ENCODE peak calls at places on chromosomes 4 and X, in four cellular contexts. F, C, J and O are unnamed samples.

GRCh38 chrX:43949669-43950068 is 23.5 kb downstream of the NDP start:
- DNase-seq in F (peak), C (no peak), J (no peak), O (peak)

GRCh38 chr4:74378573-74378972 is 13.6 kb downstream of the EREG start:
- DNase-seq in C (no peak), J (no peak), F (no peak), O (no peak)

GRCh38 chr4:88759039-88759631 is 61.5 kb upstream of the NAP1L5 start:
- DNase-seq in J (no peak), C (no peak), F (peak), O (peak)

GRCh38 chr4:131044368-131044767 is 1948.4 kb downstream of the C4orf33 start:
- DNase-seq in F (no peak), J (no peak), C (no peak), O (no peak)

GRCh38 chr4:147078875-147079658 is 133.4 kb upstream of the TTC29 start:
- DNase-seq in J (no peak), F (no peak), C (no peak), O (no peak)

GRCh38 chrX:6917666-6918065 is 229.8 kb upstream of the STS start:
- DNase-seq in C (no peak), J (no peak), F (no peak), O (no peak)

GRCh38 chr4:74549936-74550335 is 105.0 kb downstream of the AREG start:
- DNase-seq in J (no peak), F (no peak), C (no peak), O (no peak)

GRCh38 chr4:147076179-147076578 is 130.5 kb upstream of the TTC29 start:
- DNase-seq in J (no peak), C (no peak), F (no peak), O (no peak)

GRCh38 chr4:140326395-140326993 is 47.0 kb upstream of the SCOC start:
- DNase-seq in J (no peak), C (peak), F (peak), O (no peak)

GRCh38 chr4:141636771-141637460 is 533 bp downstream of the IL15 start:
- DNase-seq in F (no peak), J (no peak), C (no peak), O (peak)

GRCh38 chr4:111228396-111228795 is 605.5 kb upstream of the PITX2 start:
- DNase-seq in F (no peak), C (no peak), J (no peak), O (no peak)

GRCh38 chr4:111231281-111231680 is 608.4 kb upstream of the PITX2 start:
- DNase-seq in J (no peak), C (no peak), F (no peak), O (no peak)

GRCh38 chr4:111234939-111235338 is 612.1 kb upstream of the PITX2 start:
- DNase-seq in J (no peak), C (no peak), F (no peak), O (no peak)

GRCh38 chr4:111228874-111229273 is 606.0 kb upstream of the PITX2 start:
- DNase-seq in C (no peak), F (no peak), J (no peak), O (no peak)

GRCh38 chr4:111230265-111230664 is 607.4 kb upstream of the PITX2 start:
- DNase-seq in F (no peak), C (no peak), J (no peak), O (no peak)
- TF ChIP-seq TCF7 in F (no peak), C (no peak), J (no peak), O (no peak)

GRCh38 chr4:8167291-8167690 is 8.7 kb upstream of the ABLIM2 start:
- DNase-seq in F (no peak), C (no peak), J (no peak), O (no peak)

GRCh38 chr4:8167815-8168214 is 9.2 kb upstream of the ABLIM2 start:
- DNase-seq in F (no peak), J (no peak), C (no peak), O (no peak)

GRCh38 chr4:8169763-8170162 is 11.2 kb upstream of the ABLIM2 start:
- DNase-seq in F (no peak), C (no peak), J (no peak), O (no peak)

GRCh38 chr4:8168832-8169598 is 10.4 kb upstream of the ABLIM2 start:
- DNase-seq in J (no peak), F (no peak), C (no peak), O (no peak)

GRCh38 chr4:8168232-8168631 is 9.6 kb upstream of the ABLIM2 start:
- DNase-seq in F (no peak), C (peak), J (no peak), O (no peak)
- TF ChIP-seq CBFB in F (no peak), C (no peak), J (no peak), O (no peak)

GRCh38 chr4:154478547-154478946 is 13.1 kb downstream of the DCHS2 start:
- DNase-seq in J (no peak), C (no peak), F (no peak), O (no peak)
- TF ChIP-seq TCF7 in J (no peak), C (no peak), F (no peak), O (no peak)

DNA sequence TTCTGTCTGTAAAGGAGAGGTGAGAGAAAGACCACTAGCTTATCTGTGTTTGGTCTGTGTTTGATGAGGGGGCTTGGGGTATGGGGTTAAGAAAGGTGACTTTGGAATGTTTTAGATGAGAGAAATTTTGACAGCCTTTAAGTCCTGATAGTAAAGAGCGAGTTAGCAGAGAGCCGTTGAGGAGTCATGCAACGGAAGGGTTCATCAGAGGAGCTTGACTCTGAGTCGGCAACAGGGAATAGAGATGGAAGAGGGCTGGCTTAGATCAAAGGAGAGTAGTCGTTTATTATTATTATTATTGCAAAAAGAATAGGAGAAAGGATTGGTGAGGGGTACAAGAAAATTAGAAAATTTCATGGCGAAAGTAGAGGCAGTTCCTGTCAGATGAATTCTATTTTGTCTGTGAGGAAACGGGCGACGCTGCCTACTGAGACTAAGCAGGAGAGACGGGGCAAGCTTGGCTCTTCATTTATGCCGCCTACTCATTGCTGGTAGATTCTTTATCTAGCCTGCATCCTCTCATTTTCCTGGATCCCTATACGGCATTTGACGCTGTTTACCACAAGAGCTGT is 473 bp upstream of the VAMP7 start:
- DNase-seq in F (no peak), C (no peak), J (no peak), O (no peak)
- TF ChIP-seq CBFB in F (no peak), C (no peak), J (no peak), O (no peak)